ENCODE peak calls at places on chromosome 12, in six cellular contexts. B is suprapubic skin, D is fibroblast of pulmonary artery, X is adrenal gland, H is fibroblast of lung, R is GM13976. I is an unnamed sample.
A peak's percentile ranks its signal among the peaks of the same experiment; 100 is the strongest.

GRCh38 chr12:59164991-59165718 is 244.9 kb upstream of the LRIG3 start:
- DNase-seq in B (no peak), D (peak; percentile 62), X (no peak), H (peak; percentile 55), R (no peak), I (no peak)

GRCh38 chr12:50187084-50187900 is 20.1 kb upstream of the CERS5 start:
- DNase-seq in B (no peak), D (peak; percentile 91), X (no peak), H (peak; percentile 95), R (peak; percentile 58), I (peak; percentile 58)

GRCh38 chr12:83036847-83037246 is 350.1 kb downstream of the TMTC2 start:
- DNase-seq in B (no peak), D (no peak), X (no peak), H (no peak), R (no peak), I (no peak)

GRCh38 chr12:108000111-108000510 is 129.0 kb upstream of the WSCD2 start:
- DNase-seq in B (no peak), D (no peak), X (no peak), H (no peak), R (no peak), I (no peak)

GRCh38 chr12:63967358-63967757 is 122.9 kb downstream of the SRGAP1 start:
- DNase-seq in B (no peak), D (peak; percentile 62), X (no peak), H (peak; percentile 79), R (no peak), I (no peak)

GRCh38 chr12:109738878-109739665 is 25.4 kb downstream of the FAM222A start:
- DNase-seq in B (peak; percentile 50), D (no peak), X (peak; percentile 69), H (peak; percentile 32), R (no peak), I (no peak)

GRCh38 chr12:101697930-101698781 is 716 bp downstream of the CHPT1 start:
- DNase-seq in B (peak; percentile 85), D (peak; percentile 31), X (peak; percentile 74), H (peak; percentile 46), R (peak; percentile 78), I (no peak)

GRCh38 chr12:126545411-126545810 is 1480.2 kb downstream of the AACS start:
- DNase-seq in B (no peak), D (peak; percentile 24), X (no peak), H (peak; percentile 53), R (no peak), I (no peak)

GRCh38 chr12:67356400-67356799 is 87.2 kb downstream of the CAND1 start:
- DNase-seq in B (no peak), D (no peak), X (no peak), H (no peak), R (no peak), I (no peak)

GRCh38 chr12:67045650-67046049 is 223.5 kb upstream of the CAND1 start:
- DNase-seq in B (no peak), D (no peak), X (no peak), H (no peak), R (no peak), I (no peak)

GRCh38 chr12:57481671-57482070 is 2.0 kb upstream of the ARHGAP9 start:
- DNase-seq in B (no peak), D (no peak), X (no peak), H (no peak), R (no peak), I (no peak)

GRCh38 chr12:50765325-50765911 is 1.5 kb downstream of the ATF1 start:
- DNase-seq in B (no peak), D (peak; percentile 58), X (peak; percentile 57), H (peak; percentile 36), R (peak; percentile 72), I (peak; percentile 79)

GRCh38 chr12:39378346-39378745 is 64.6 kb downstream of the KIF21A start:
- DNase-seq in B (no peak), D (peak; percentile 57), X (no peak), H (no peak), R (no peak), I (no peak)

GRCh38 chr12:28021704-28022103 is 49.2 kb upstream of the PTHLH start:
- DNase-seq in B (no peak), D (no peak), X (no peak), H (no peak), R (no peak), I (no peak)

GRCh38 chr12:51269174-51270066 is 795 bp downstream of the SMAGP start:
- DNase-seq in B (peak; percentile 82), D (peak; percentile 39), X (peak; percentile 46), H (peak; percentile 39), R (peak; percentile 68), I (peak; percentile 77)

GRCh38 chr12:124915249-124916236 is 1.1 kb upstream of the UBC start:
- DNase-seq in B (peak; percentile 87), D (peak; percentile 36), X (no peak), H (no peak), R (no peak), I (no peak)

GRCh38 chr12:6178981-6179761 is 21.0 kb upstream of the CD9 start:
- DNase-seq in B (no peak), D (peak; percentile 58), X (no peak), H (peak; percentile 85), R (no peak), I (no peak)
- TF ChIP-seq CTCF in B (no peak), D (peak; percentile 26), X (no peak), H (no peak), R (no peak), I (no peak)

GRCh38 chr12:388547-389137 is 478 bp downstream of the KDM5A start:
- DNase-seq in B (no peak), D (peak; percentile 10), X (no peak), H (peak; percentile 21), R (peak; percentile 49), I (peak; percentile 51)
- TF ChIP-seq CTCF in B (no peak), D (no peak), X (no peak), H (no peak), R (no peak), I (no peak)

GRCh38 chr12:26062566-26062965 is 62.3 kb downstream of the BHLHE41 start:
- DNase-seq in B (no peak), D (peak; percentile 62), X (no peak), H (peak; percentile 88), R (no peak), I (no peak)
- TF ChIP-seq CTCF in B (no peak), D (no peak), X (no peak), H (no peak), R (no peak), I (no peak)

GRCh38 chr12:46401703-46402102 is 29.1 kb upstream of the SLC38A2 start:
- DNase-seq in B (no peak), D (peak; percentile 72), X (peak; percentile 30), H (peak; percentile 73), R (no peak), I (no peak)
- TF ChIP-seq CTCF in B (no peak), D (peak; percentile 52), X (peak; percentile 26), H (peak; percentile 34), R (no peak), I (no peak)

GRCh38 chr12:47903927-47904646 is 707 bp downstream of the VDR start:
- DNase-seq in B (no peak), D (peak; percentile 73), X (peak; percentile 86), H (peak; percentile 89), R (peak; percentile 40), I (peak; percentile 42)

GRCh38 chr12:47903151-47903611 is 1.6 kb downstream of the VDR start:
- DNase-seq in B (no peak), D (peak; percentile 57), X (no peak), H (peak; percentile 89), R (peak; percentile 55), I (peak; percentile 57)

GRCh38 chr12:47902131-47902639 is 2.6 kb downstream of the VDR start:
- DNase-seq in B (no peak), D (no peak), X (no peak), H (no peak), R (no peak), I (no peak)

GRCh38 chr12:47905313-47905730 is 528 bp upstream of the VDR start:
- DNase-seq in B (no peak), D (no peak), X (peak; percentile 58), H (peak; percentile 21), R (peak; percentile 69), I (peak; percentile 58)

GRCh38 chr12:47904647-47905312 is at the start of gene VDR:
- DNase-seq in B (peak; percentile 88), D (peak; percentile 67), X (peak; percentile 79), H (peak; percentile 63), R (peak; percentile 94), I (peak; percentile 91)
- TF ChIP-seq CTCF in B (no peak), D (peak; percentile 30), X (no peak), H (peak; percentile 26), R (no peak), I (no peak)

DNA sequence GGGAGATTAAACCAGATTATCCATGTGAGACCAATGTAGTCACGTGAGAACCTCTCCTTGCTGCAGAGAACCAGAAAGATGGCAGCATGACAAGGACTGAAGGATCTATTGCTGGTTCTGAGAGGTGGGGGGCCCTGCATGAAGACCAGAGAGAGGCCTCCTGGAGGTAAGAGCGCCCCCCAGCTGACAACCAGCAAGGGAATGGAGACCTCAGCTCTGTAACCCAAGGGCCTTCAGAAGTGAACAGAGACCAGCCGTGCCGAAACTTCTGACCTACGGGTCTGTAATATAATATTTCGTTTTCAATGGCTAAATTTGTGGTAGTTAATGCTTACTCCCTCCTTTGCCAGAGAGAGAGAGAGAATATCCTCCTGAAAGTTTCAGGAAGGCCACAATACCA is 524.1 kb upstream of the TBX3 start:
- DNase-seq in B (no peak), D (no peak), X (no peak), H (no peak), R (no peak), I (no peak)
- TF ChIP-seq CTCF in B (no peak), D (no peak), X (no peak), H (no peak), R (no peak), I (no peak)

I was measured in GM20000.